ENCODE peak calls at places on chromosomes 13 and 19, in five cellular contexts. N, P, C, A and J are unnamed samples.

GRCh38 chr19:38557205-38557799 is 60.5 kb downstream of the MAP4K1 start:
- DNase-seq in N (no peak), P (peak; percentile 51), C (no peak), A (no peak), J (no peak)

GRCh38 chr13:76692326-76692725 is 193.9 kb downstream of the KCTD12 start:
- DNase-seq in N (no peak), P (no peak), C (no peak), A (no peak), J (no peak)

GRCh38 chr13:94369862-94370491 is 109.5 kb downstream of the DCT start:
- DNase-seq in N (no peak), P (peak; percentile 3), C (peak; percentile 56), A (no peak), J (no peak)

GRCh38 chr19:14492756-14493337 is 3.1 kb downstream of the GIPC1 start:
- DNase-seq in N (no peak), P (no peak), C (no peak), A (no peak), J (peak; percentile 17)

GRCh38 chr19:1804858-1805257 is 7.2 kb downstream of the ATP8B3 start:
- DNase-seq in N (no peak), P (no peak), C (no peak), A (no peak), J (no peak)

GRCh38 chr13:65943024-65943423 is 1287.1 kb downstream of the PCDH9 start:
- DNase-seq in N (no peak), P (no peak), C (peak; percentile 45), A (no peak), J (no peak)

GRCh38 chr19:29590278-29590677 is 15.8 kb upstream of the POP4 start:
- DNase-seq in N (peak; percentile 37), P (no peak), C (no peak), A (no peak), J (no peak)

GRCh38 chr13:39415403-39415802 is 187.6 kb downstream of the LHFPL6 start:
- DNase-seq in N (peak; percentile 63), P (peak; percentile 1), C (peak; percentile 43), A (no peak), J (no peak)

GRCh38 chr13:23512762-23513395 is 57.3 kb upstream of the TNFRSF19 start:
- DNase-seq in N (peak; percentile 39), P (no peak), C (no peak), A (no peak), J (no peak)

GRCh38 chr13:51681037-51681678 is 96.9 kb downstream of the WDFY2 start:
- DNase-seq in N (no peak), P (no peak), C (peak; percentile 88), A (no peak), J (no peak)

GRCh38 chr19:18317998-18318800 is 4.7 kb downstream of the LSM4 start:
- DNase-seq in N (no peak), P (peak; percentile 65), C (no peak), A (no peak), J (peak; percentile 40)

GRCh38 chr13:113095146-113096051 is 10.2 kb upstream of the F7 start:
- DNase-seq in N (no peak), P (no peak), C (no peak), A (no peak), J (no peak)

GRCh38 chr13:20287976-20288375 is 55.9 kb upstream of the GJB6 start:
- DNase-seq in N (no peak), P (no peak), C (no peak), A (no peak), J (no peak)

GRCh38 chr13:47166341-47166740 is 269.5 kb upstream of the HTR2A start:
- DNase-seq in N (no peak), P (no peak), C (no peak), A (no peak), J (no peak)

GRCh38 chr19:2477141-2477710 is 1.3 kb downstream of the GADD45B start:
- DNase-seq in N (no peak), P (peak; percentile 59), C (peak; percentile 34), A (no peak), J (peak; percentile 67)

GRCh38 chr19:11024259-11024658 is 63.4 kb downstream of the SMARCA4 start:
- DNase-seq in N (no peak), P (no peak), C (no peak), A (no peak), J (peak; percentile 51)

GRCh38 chr19:39971380-39971841 is 446 bp downstream of the PSMC4 start:
- DNase-seq in N (peak; percentile 35), P (no peak), C (no peak), A (peak; percentile 30), J (peak; percentile 53)

GRCh38 chr19:18090545-18091216 is 3.9 kb upstream of the IL12RB1 start:
- DNase-seq in N (no peak), P (no peak), C (peak; percentile 28), A (peak; percentile 62), J (peak; percentile 21)

GRCh38 chr13:29730253-29730652 is 120.2 kb downstream of the UBL3 start:
- DNase-seq in N (peak; percentile 27), P (no peak), C (no peak), A (no peak), J (no peak)

GRCh38 chr13:75839418-75839817 is 203.3 kb downstream of the LMO7 start:
- DNase-seq in N (no peak), P (no peak), C (no peak), A (no peak), J (no peak)

GRCh38 chr19:10227215-10227971 is 3.7 kb downstream of the S1PR2 start:
- DNase-seq in N (peak; percentile 61), P (no peak), C (no peak), A (no peak), J (peak; percentile 84)